ENCODE peak calls at places on chromosomes 6 and 20, in five cellular contexts. N is transverse colon, W is psoas muscle, T is brain microvascular endothelial cell, R is glutamatergic neuron. C is an unnamed sample.

GRCh38 chr20:44809380-44810060 is 826 bp downstream of the RIMS4 start:
- DNase-seq in W (no peak), N (no peak), R (peak), T (no peak), C (no peak)

GRCh38 chr6:144286503-144287393 is 1.6 kb downstream of the UTRN start:
- DNase-seq in R (peak), N (peak), W (peak), T (peak), C (peak)

GRCh38 chr20:1376453-1377270 is 16.2 kb downstream of the FKBP1A start:
- DNase-seq in W (no peak), R (no peak), T (no peak), N (no peak), C (no peak)

GRCh38 chr20:63692436-63693078 is 3.9 kb upstream of the TNFRSF6B start:
- DNase-seq in N (no peak), R (no peak), W (peak), T (no peak), C (no peak)

GRCh38 chr20:3781153-3781910 is at the start of gene SPEF1:
- DNase-seq in N (peak), W (peak), T (peak), R (peak), C (peak)

GRCh38 chr6:91476000-91476399 is 889.1 kb upstream of the MAP3K7 start:
- DNase-seq in R (no peak), W (no peak), T (peak), N (peak), C (peak)

GRCh38 chr20:38855356-38855755 is 49.9 kb downstream of the PPP1R16B start:
- DNase-seq in N (no peak), W (no peak), R (no peak), T (no peak), C (peak)

GRCh38 chr20:54176610-54177009 is 2.8 kb upstream of the CYP24A1 start:
- DNase-seq in W (no peak), T (no peak), N (no peak), R (no peak), C (no peak)

GRCh38 chr6:51473996-51474975 is 613.1 kb downstream of the PKHD1 start:
- DNase-seq in R (no peak), N (no peak), T (no peak), W (no peak), C (no peak)

GRCh38 chr20:43379239-43379917 is 78.3 kb upstream of the SRSF6 start:
- DNase-seq in W (no peak), N (no peak), R (no peak), T (peak), C (peak)

GRCh38 chr20:8389381-8390368 is 257.6 kb downstream of the PLCB1 start:
- DNase-seq in T (no peak), R (no peak), W (no peak), N (no peak), C (peak)

GRCh38 chr6:15947923-15948322 is 181.0 kb upstream of the MYLIP start:
- DNase-seq in N (no peak), W (no peak), T (no peak), R (no peak), C (no peak)

GRCh38 chr6:89037156-89037900 is 43.2 kb upstream of the PNRC1 start:
- DNase-seq in N (no peak), W (peak), R (no peak), T (no peak), C (no peak)

GRCh38 chr6:35228483-35228882 is 14.7 kb downstream of the SCUBE3 start:
- DNase-seq in N (no peak), R (no peak), T (no peak), W (no peak), C (no peak)

GRCh38 chr6:71965404-71965803 is 79.1 kb downstream of the RIMS1 start:
- DNase-seq in R (peak), T (no peak), W (no peak), N (no peak), C (no peak)

GRCh38 chr6:16713597-16713996 is 47.7 kb downstream of the ATXN1 start:
- DNase-seq in N (no peak), T (no peak), W (no peak), R (no peak), C (no peak)

GRCh38 chr20:8209061-8209460 is 77.0 kb downstream of the PLCB1 start:
- DNase-seq in W (no peak), R (no peak), T (peak), N (no peak), C (peak)

GRCh38 chr6:20692023-20692422 is 157.8 kb downstream of the CDKAL1 start:
- DNase-seq in W (no peak), N (no peak), T (no peak), R (no peak), C (no peak)

GRCh38 chr20:37873909-37874308 is 29.0 kb upstream of the VSTM2L start:
- DNase-seq in T (no peak), R (no peak), N (no peak), W (no peak), C (no peak)

GRCh38 chr6:157614026-157614484 is 209.0 kb upstream of the SNX9 start:
- DNase-seq in N (peak), T (no peak), R (no peak), W (no peak), C (peak)

GRCh38 chr6:25173951-25174474 is 105.2 kb upstream of the CARMIL1 start:
- DNase-seq in W (no peak), R (no peak), T (peak), N (no peak), C (peak)

GRCh38 chr20:2022163-2022562 is 28.3 kb upstream of the PDYN start:
- DNase-seq in N (no peak), R (no peak), W (no peak), T (no peak), C (no peak)

DNA sequence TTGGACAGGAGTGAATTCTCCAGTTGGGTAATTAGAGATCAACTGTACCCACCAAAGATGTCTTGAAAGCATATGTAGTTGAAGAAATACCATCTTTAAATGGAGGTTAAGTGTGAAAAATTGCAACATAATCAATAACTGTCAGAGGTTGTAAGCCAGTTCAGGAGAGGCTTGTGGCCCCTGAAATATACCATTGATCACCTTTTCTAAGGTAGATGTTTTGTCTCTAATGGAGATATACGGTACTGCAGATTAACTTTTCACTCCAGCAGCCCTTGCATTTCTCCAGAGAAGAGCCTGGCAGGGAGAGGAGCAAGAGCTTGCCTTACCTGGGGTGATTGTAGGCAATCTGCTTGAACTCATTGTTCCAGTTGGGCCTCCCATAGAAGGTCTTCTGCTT is 48.8 kb downstream of the NOX3 start:
- DNase-seq in R (no peak), W (no peak), N (no peak), T (no peak), C (no peak)
- TF ChIP-seq CTCF in R (peak), W (no peak), N (no peak), T (no peak), C (peak)

GRCh38 chr6:168232989-168233874 is 86.3 kb downstream of the DACT2 start:
- DNase-seq in T (no peak), R (no peak), W (no peak), N (no peak), C (no peak)
- TF ChIP-seq CTCF in T (no peak), R (no peak), W (no peak), N (no peak), C (no peak)

DNA sequence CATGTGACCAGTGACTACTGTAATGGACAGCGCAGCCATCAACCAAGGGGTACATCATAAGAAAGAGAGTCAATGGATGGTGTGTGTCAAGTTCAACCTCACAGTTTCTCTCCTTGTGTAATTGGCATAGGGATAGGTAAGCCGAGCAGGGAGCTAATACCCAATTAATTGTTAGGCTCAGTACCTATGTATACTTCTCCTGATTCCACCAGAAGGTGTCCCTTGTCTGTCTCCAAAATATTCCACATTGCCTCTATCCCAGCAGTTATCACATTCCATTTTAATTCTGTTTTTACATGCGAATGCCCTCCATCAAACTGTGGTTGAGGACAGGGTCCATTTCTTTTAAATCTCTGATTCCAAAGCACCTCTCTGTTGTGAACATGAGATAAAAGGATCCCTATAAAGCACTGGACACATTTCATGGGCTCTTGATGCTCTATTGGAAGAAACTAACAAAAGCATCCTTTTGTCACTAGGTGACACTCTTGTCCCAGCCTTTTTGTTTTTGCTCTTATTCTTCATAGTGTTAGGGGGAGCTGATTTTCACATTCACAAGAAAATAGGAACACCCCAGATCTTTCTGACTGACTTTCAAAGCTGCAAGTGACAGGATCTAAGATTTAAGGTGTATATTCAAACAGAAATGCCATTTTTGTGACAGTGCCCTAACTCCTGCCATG is 38.9 kb downstream of the FBXO9 start:
- DNase-seq in R (no peak), W (no peak), T (no peak), N (no peak), C (peak)
- TF ChIP-seq CTCF in R (no peak), W (peak), T (no peak), N (no peak), C (no peak)

DNA sequence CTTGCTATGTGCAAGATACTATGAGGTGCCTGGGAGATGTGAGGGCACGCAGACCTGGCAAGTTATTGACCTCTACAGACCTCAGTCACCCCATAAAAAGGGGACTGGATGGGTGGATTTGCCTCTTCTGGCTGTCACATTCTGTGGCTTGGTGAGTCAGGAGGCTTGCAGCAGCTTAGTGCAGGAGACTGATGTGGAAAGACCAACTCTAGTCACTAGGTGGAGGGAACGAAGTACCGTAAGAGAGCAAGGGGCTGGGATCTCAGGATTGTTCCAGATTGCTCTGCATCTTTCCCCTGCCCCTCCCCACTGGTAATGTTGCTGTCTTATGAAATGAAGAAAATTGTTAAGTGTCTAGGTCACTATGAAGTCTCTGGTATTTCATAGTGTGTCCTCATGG is 3.3 kb downstream of the MAPRE1 start:
- DNase-seq in W (no peak), N (no peak), R (no peak), T (peak), C (peak)
- TF ChIP-seq CTCF in W (peak), N (no peak), R (no peak), T (peak), C (peak)

GRCh38 chr20:20364016-20364746 is 3.7 kb upstream of the INSM1 start:
- DNase-seq in N (no peak), R (peak), W (no peak), T (no peak), C (no peak)
- TF ChIP-seq CTCF in N (no peak), R (no peak), W (no peak), T (no peak), C (no peak)

DNA sequence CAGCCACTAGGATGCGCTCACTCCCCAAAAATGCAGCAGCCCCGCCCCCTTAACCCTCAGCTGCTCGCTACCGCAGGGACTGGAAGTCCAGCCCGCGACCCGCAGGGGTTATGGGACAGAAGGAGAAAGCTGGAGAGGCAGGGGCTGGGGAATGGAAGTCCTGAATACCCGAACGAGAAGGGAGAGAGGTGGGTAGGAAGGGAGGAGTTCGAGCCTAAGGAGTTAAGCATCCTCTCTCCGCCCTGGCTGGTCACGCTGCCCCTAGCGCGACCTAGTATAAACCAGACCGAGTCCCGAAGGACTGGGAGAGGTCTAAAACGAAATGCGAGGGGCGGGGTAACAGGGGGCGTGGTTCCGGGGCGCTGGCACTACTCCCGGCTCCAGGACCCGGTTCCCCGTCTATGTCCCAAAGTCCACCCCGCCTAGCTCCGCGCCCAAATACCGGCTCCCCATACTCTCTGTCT is 448 bp upstream of the DDAH2 start:
- DNase-seq in N (peak), W (peak), T (peak), R (peak), C (peak)
- TF ChIP-seq CTCF in N (peak), W (no peak), T (no peak), R (peak), C (no peak)

GRCh38 chr20:56995157-56995556 is 271.3 kb downstream of the BMP7 start:
- DNase-seq in W (no peak), R (no peak), N (no peak), T (no peak), C (no peak)

GRCh38 chr20:56993020-56993419 is 273.4 kb downstream of the BMP7 start:
- DNase-seq in R (no peak), N (no peak), T (no peak), W (no peak), C (no peak)

GRCh38 chr20:56994006-56994405 is 272.4 kb downstream of the BMP7 start:
- DNase-seq in W (no peak), T (no peak), N (no peak), R (no peak), C (no peak)

GRCh38 chr20:56996533-56996932 is 269.9 kb downstream of the BMP7 start:
- DNase-seq in R (no peak), T (no peak), N (no peak), W (no peak), C (no peak)

DNA sequence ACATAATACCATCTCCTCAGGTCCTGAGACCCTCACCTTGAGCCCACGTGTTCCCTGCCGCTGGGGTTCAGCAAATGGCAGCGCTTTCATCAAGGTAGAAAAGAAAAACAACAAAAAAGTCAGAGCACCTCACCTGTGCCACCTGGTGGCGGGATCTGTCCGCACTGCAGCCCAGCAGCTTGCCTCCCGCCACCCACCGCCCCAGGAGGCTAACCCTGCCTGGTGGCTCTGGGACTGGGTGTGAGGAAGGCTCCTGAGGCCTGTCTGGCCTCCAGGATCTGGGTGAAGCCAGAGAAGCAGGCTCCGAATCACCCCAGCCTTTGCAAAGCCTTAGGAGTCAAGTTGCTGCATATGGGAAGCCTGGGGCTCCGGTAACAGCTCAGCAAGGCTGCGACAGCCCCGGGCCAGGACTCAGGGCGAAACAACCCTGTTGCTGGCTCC is 270.8 kb downstream of the BMP7 start:
- DNase-seq in R (peak), W (no peak), N (no peak), T (no peak), C (no peak)
- TF ChIP-seq CTCF in R (peak), W (peak), N (peak), T (peak), C (no peak)

GRCh38 chr6:33583591-33584155 is 3.6 kb upstream of the BAK1 start:
- DNase-seq in R (peak), W (no peak), N (no peak), T (no peak), C (no peak)
- TF ChIP-seq CTCF in R (peak), W (no peak), N (peak), T (peak), C (peak)

DNA sequence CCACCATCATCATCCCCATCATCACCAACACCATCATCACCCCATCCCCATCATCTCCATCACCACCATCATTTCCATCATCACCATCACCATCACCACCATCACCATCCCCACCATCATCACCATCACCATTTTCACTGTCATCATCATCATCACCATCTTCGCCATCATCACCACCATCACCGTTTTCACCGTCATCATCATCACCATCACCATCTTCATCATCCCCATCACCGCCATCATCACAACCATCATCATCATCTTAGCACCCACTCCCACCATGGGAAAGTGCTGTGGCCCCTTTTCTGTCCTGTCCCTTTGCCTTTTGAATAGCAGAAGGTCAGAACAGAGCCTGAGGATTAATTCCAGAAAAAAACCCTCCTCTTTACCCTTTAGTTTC is 28.5 kb upstream of the GATA5 start:
- DNase-seq in W (no peak), N (no peak), R (no peak), T (no peak), C (no peak)
- TF ChIP-seq CTCF in W (no peak), N (no peak), R (no peak), T (no peak), C (no peak)

GRCh38 chr20:59560588-59561227 is 43.6 kb upstream of the PHACTR3 start:
- DNase-seq in T (peak), N (no peak), R (peak), W (no peak), C (peak)
- TF ChIP-seq CTCF in T (peak), N (peak), R (peak), W (peak), C (peak)